ENCODE peak calls at places on chromosomes 13 and 19, in six cellular contexts. L, O, M, U, P and C are unnamed samples.

GRCh38 chr13:36282818-36283432 is 14.7 kb downstream of the CCDC169 start:
- DNase-seq in P (no peak), L (peak), M (peak), O (no peak), U (no peak), C (no peak)

GRCh38 chr13:36108342-36108741 is 22.8 kb downstream of the DCLK1 start:
- DNase-seq in P (no peak), U (no peak), M (no peak), L (no peak), O (no peak), C (no peak)

GRCh38 chr13:43573361-43573740 is 213.4 kb downstream of the ENOX1 start:
- DNase-seq in O (no peak), M (no peak), U (no peak), P (no peak), L (no peak), C (no peak)

GRCh38 chr19:32104465-32105235 is 240.8 kb upstream of the ZNF507 start:
- DNase-seq in O (no peak), U (no peak), L (peak), M (peak), P (no peak), C (peak)

GRCh38 chr19:9205506-9206113 is 13.8 kb downstream of the OR7D4 start:
- DNase-seq in M (peak), U (peak), L (no peak), O (peak), P (peak), C (peak)

GRCh38 chr13:20782116-20782708 is 8.5 kb upstream of the EEF1AKMT1 start:
- DNase-seq in P (no peak), M (no peak), O (no peak), L (no peak), U (no peak), C (no peak)

GRCh38 chr19:21680679-21681078 is 86.7 kb downstream of the ZNF100 start:
- DNase-seq in P (no peak), L (no peak), O (no peak), M (no peak), U (no peak), C (no peak)

GRCh38 chr19:1245884-1246816 is 2.2 kb upstream of the MIDN start:
- DNase-seq in M (no peak), U (no peak), O (peak), P (no peak), L (no peak), C (no peak)

GRCh38 chr13:27450921-27451461 is 627 bp upstream of the MTIF3 start:
- DNase-seq in L (peak), M (peak), U (peak), O (peak), P (peak), C (peak)

GRCh38 chr19:47049307-47049700 is 880 bp upstream of the TMEM160 start:
- DNase-seq in M (no peak), L (no peak), P (no peak), O (no peak), U (no peak), C (peak)

GRCh38 chr19:1315470-1316166 is 29.9 kb downstream of the EFNA2 start:
- DNase-seq in L (no peak), M (peak), O (no peak), U (peak), P (peak), C (no peak)

GRCh38 chr19:54459282-54460229 is 4.0 kb downstream of the LENG9 start:
- DNase-seq in P (no peak), O (no peak), L (no peak), M (no peak), U (no peak), C (no peak)

GRCh38 chr19:34336781-34337271 is 28.2 kb upstream of the GPI start:
- DNase-seq in U (no peak), L (no peak), O (no peak), P (no peak), M (peak), C (no peak)

GRCh38 chr19:7216373-7216902 is 77.8 kb downstream of the INSR start:
- DNase-seq in L (no peak), O (no peak), P (no peak), U (no peak), M (no peak), C (no peak)

GRCh38 chr13:91185294-91185863 is 162.1 kb upstream of the MIR17HG start:
- DNase-seq in L (no peak), U (no peak), P (no peak), O (no peak), M (peak), C (no peak)

GRCh38 chr19:2026770-2027169 is 11.3 kb upstream of the BTBD2 start:
- DNase-seq in P (no peak), U (no peak), L (no peak), M (no peak), O (no peak), C (no peak)

GRCh38 chr13:51970251-51970793 is 40.9 kb downstream of the ATP7B start:
- DNase-seq in M (no peak), U (no peak), P (no peak), L (no peak), O (no peak), C (no peak)

GRCh38 chr19:45059258-45059965 is 16.9 kb downstream of the ZNF296 start:
- DNase-seq in M (peak), O (peak), P (peak), L (no peak), U (no peak), C (no peak)

GRCh38 chr13:110444226-110444653 is 117.3 kb downstream of the RAB20 start:
- DNase-seq in M (peak), L (no peak), U (no peak), O (peak), P (no peak), C (no peak)

GRCh38 chr13:83423361-83423760 is 458.9 kb downstream of the SLITRK1 start:
- DNase-seq in M (no peak), P (no peak), U (no peak), O (no peak), L (no peak), C (no peak)

GRCh38 chr19:34574704-34575103 is 93.1 kb downstream of the WTIP start:
- DNase-seq in L (no peak), O (no peak), U (no peak), M (no peak), P (no peak), C (no peak)

GRCh38 chr13:32639502-32640105 is 53.4 kb downstream of the PDS5B start:
- DNase-seq in M (peak), O (peak), L (peak), U (peak), P (peak), C (no peak)

GRCh38 chr13:28719227-28719562 is 425 bp upstream of the SLC46A3 start:
- DNase-seq in P (no peak), O (no peak), L (no peak), M (peak), U (no peak), C (no peak)

GRCh38 chr19:2728783-2729387 is 7.7 kb upstream of the DIRAS1 start:
- DNase-seq in M (no peak), O (no peak), U (no peak), P (no peak), L (no peak), C (no peak)

GRCh38 chr13:24220086-24220703 is 59.7 kb downstream of the SPATA13 start:
- DNase-seq in M (peak), O (no peak), P (no peak), U (no peak), L (peak), C (no peak)

GRCh38 chr19:13060233-13060963 is 42.3 kb downstream of the LYL1 start:
- DNase-seq in O (peak), L (no peak), P (no peak), U (no peak), M (peak), C (no peak)

GRCh38 chr13:46553521-46553885 is 533 bp downstream of the LRCH1 start:
- DNase-seq in L (no peak), M (no peak), P (no peak), O (peak), U (no peak), C (no peak)

GRCh38 chr19:31519216-31519615 is 170.0 kb upstream of the TSHZ3 start:
- DNase-seq in P (no peak), O (no peak), M (peak), L (no peak), U (no peak), C (no peak)

GRCh38 chr13:34591801-34592454 is 350.1 kb upstream of the NBEA start:
- DNase-seq in L (no peak), U (no peak), M (no peak), O (no peak), P (no peak), C (no peak)

GRCh38 chr13:34416833-34417425 is 525.1 kb upstream of the NBEA start:
- DNase-seq in M (peak), L (no peak), O (peak), U (no peak), P (no peak), C (peak)

GRCh38 chr19:48468806-48469055 is 438 bp upstream of the CYTH2 start:
- DNase-seq in L (peak), O (no peak), M (no peak), U (no peak), P (peak), C (no peak)

GRCh38 chr19:14004619-14005380 is 1.3 kb downstream of the RFX1 start:
- DNase-seq in L (no peak), U (peak), O (peak), M (no peak), P (peak), C (no peak)

GRCh38 chr19:51246153-51246552 is 4.7 kb upstream of the SIGLECL1 start:
- DNase-seq in U (no peak), L (no peak), M (no peak), O (no peak), P (no peak), C (peak)

GRCh38 chr13:30855569-30855968 is 50.5 kb upstream of the MEDAG start:
- DNase-seq in U (no peak), P (no peak), L (no peak), M (no peak), O (no peak), C (no peak)

GRCh38 chr13:25136872-25137623 is 35.0 kb downstream of the AMER2 start:
- DNase-seq in P (no peak), U (no peak), O (no peak), M (no peak), L (no peak), C (no peak)

GRCh38 chr13:44237276-44237767 is 136.3 kb upstream of the SERP2 start:
- DNase-seq in M (peak), L (no peak), O (peak), U (peak), P (peak), C (peak)

GRCh38 chr19:11087870-11088507 is 1.3 kb upstream of the LDLR start:
- DNase-seq in P (no peak), L (no peak), M (no peak), O (no peak), U (no peak), C (no peak)
- H3K4me3 ChIP-seq in P (no peak), L (peak), M (no peak), O (no peak), U (no peak), C (no peak)

GRCh38 chr19:19321143-19321577 is 531 bp downstream of the MAU2 start:
- DNase-seq in O (no peak), P (no peak), U (no peak), M (peak), L (no peak), C (no peak)
- TF ChIP-seq CTCF in O (no peak), P (no peak), U (no peak), M (no peak), L (no peak), C (no peak)

DNA sequence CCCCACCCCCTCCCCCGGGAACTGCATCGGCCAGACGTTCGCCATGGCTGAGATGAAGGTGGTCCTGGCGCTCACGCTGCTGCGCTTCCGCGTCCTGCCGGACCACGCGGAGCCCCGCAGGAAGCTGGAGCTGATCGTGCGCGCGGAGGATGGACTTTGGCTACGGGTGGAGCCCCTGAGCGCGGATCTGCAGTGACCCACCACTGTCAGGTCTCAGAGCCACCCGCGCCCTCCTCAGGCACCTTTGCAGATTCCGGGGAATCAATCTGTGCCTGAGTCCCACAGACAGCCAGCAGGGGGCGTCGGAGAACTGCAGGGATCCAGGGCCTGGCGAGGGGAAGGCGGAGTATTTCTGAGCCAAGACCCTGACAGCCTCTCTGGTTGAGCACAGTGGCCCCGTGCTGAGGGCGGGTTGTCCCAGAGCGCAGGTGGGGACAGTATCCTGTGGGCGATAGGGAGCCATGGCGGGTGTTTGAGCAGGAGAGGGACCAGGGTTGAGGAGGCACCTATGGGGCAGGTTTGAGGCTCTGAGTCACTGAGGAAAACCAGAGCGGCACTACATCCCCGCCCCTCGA is 30.4 kb upstream of the CYP4F8 start:
- DNase-seq in M (peak), P (peak), L (peak), U (peak), O (peak), C (no peak)
- H3K4me3 ChIP-seq in M (no peak), P (peak), L (no peak), U (no peak), O (no peak), C (no peak)

DNA sequence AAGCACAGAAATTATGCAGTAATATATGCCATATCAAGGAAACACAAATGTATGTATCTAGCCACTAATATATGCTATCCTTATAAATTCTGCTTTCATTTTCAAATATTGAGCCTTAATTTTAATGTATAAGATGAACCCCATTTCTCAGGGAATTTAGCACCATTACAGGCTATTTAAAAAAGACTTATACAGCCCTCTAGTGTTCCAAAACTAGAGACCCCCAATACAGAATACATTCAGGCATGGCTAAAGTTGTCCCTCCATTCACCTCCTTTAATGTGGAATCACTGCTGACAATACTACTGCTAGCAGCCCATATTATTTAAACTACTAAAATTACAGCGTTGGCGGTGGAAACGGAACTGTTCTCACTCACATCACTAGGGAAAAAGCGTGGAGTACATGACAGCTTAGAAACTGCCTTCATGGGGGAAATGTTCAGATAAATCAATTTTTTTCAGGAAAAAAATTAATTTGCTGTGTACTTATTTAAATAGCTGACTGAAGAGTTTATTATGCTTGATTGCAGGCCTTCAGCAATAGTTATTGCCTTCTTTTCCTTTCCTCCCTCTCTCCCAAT is 541.0 kb downstream of the PCDH9 start:
- DNase-seq in M (peak), P (no peak), O (no peak), U (no peak), L (no peak), C (no peak)
- TF ChIP-seq CTCF in M (no peak), P (no peak), O (no peak), U (no peak), L (no peak), C (peak)

GRCh38 chr19:33300016-33300981 is 2.0 kb downstream of the CEBPA start:
- DNase-seq in P (peak), U (no peak), L (no peak), O (no peak), M (no peak), C (no peak)
- H3K4me3 ChIP-seq in P (peak), U (peak), L (peak), O (peak), M (no peak), C (no peak)

GRCh38 chr19:11860721-11861120 is 12.2 kb downstream of the ZNF439 start:
- DNase-seq in U (no peak), O (no peak), L (no peak), M (no peak), P (no peak), C (no peak)
- TF ChIP-seq CTCF in U (no peak), O (no peak), L (no peak), M (no peak), P (no peak), C (no peak)

GRCh38 chr13:98542568-98543379 is 34.1 kb downstream of the STK24 start:
- DNase-seq in P (no peak), M (no peak), U (no peak), L (no peak), O (peak), C (no peak)
- H3K4me3 ChIP-seq in P (peak), M (no peak), U (peak), L (no peak), O (peak), C (peak)

DNA sequence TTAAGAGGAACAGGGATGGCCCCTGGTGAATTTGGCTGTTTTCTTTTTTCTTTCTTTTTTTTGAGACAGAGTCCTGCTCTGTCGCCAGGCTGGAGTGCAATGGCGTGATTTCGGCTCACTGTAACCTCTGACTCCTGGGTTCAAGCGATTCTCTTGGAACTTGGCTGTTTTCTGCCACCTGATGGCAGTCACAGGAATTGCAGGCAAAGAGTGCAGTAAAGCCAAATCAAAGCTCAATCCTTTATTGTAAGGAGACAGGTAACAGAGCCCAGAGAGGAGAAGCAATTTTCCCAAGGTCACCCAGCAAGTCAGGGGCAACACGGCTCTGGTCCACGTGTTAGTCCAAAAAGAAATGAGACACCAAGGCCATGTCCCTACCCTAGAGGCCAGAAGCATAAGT is 6.2 kb downstream of the TINCR start:
- DNase-seq in M (no peak), L (no peak), U (no peak), P (no peak), O (no peak), C (no peak)
- TF ChIP-seq CTCF in M (peak), L (peak), U (no peak), P (peak), O (no peak), C (peak)

GRCh38 chr19:57103573-57104277 is 16.1 kb upstream of the USP29 start:
- DNase-seq in U (peak), P (peak), L (no peak), M (peak), O (peak), C (no peak)
- H3K4me3 ChIP-seq in U (no peak), P (peak), L (no peak), M (no peak), O (no peak), C (peak)

GRCh38 chr13:49560270-49561063 is 24.9 kb downstream of the RCBTB1 start:
- DNase-seq in U (no peak), P (no peak), M (peak), L (no peak), O (no peak), C (peak)
- TF ChIP-seq CTCF in U (no peak), P (peak), M (peak), L (peak), O (peak), C (peak)